ENCODE peak calls at places on chromosomes 1 and 21, in five cellular contexts. G is heart left ventricle, M is body of pancreas, J is prostate gland, R is HCT116. Z is an unnamed sample.

GRCh38 chr1:16153110-16153998 is 2.5 kb downstream of the EPHA2 start:
- DNase-seq in G (no peak), M (no peak), J (no peak), R (no peak), Z (no peak)

GRCh38 chr1:5798151-5798730 is 194.0 kb downstream of the NPHP4 start:
- DNase-seq in G (no peak), M (no peak), J (no peak), R (no peak), Z (no peak)

GRCh38 chr1:168623003-168623828 is 46.8 kb downstream of the XCL1 start:
- DNase-seq in G (no peak), M (peak; percentile 39), J (no peak), R (peak; percentile 72), Z (peak; percentile 88)

GRCh38 chr1:170970256-170970655 is 34.9 kb downstream of the MROH9 start:
- DNase-seq in G (no peak), M (no peak), J (no peak), R (no peak), Z (no peak)

GRCh38 chr1:18128298-18128697 is 20.7 kb downstream of the IGSF21 start:
- DNase-seq in G (no peak), M (no peak), J (no peak), R (no peak), Z (no peak)

GRCh38 chr1:32872189-32872898 is 1.6 kb upstream of the FNDC5 start:
- DNase-seq in G (no peak), M (peak; percentile 57), J (peak; percentile 41), R (no peak), Z (peak; percentile 48)

GRCh38 chr1:228685081-228685480 is 50.2 kb upstream of the RHOU start:
- DNase-seq in G (no peak), M (no peak), J (no peak), R (no peak), Z (no peak)

GRCh38 chr1:116179398-116179797 is 68.2 kb downstream of the MAB21L3 start:
- DNase-seq in G (no peak), M (no peak), J (no peak), R (no peak), Z (no peak)

GRCh38 chr1:19418503-19418971 is 66.8 kb downstream of the CAPZB start:
- DNase-seq in G (no peak), M (no peak), J (no peak), R (no peak), Z (no peak)

GRCh38 chr1:209831615-209832014 is 3.8 kb downstream of the UTP25 start:
- DNase-seq in G (no peak), M (no peak), J (no peak), R (no peak), Z (no peak)

GRCh38 chr1:161502641-161503393 is 2.4 kb upstream of the FCGR2A start:
- DNase-seq in G (no peak), M (no peak), J (no peak), R (no peak), Z (no peak)

GRCh38 chr1:2928733-2929325 is 92.4 kb upstream of the ACTRT2 start:
- DNase-seq in G (no peak), M (no peak), J (no peak), R (no peak), Z (no peak)

GRCh38 chr21:39885119-39885848 is 18.0 kb downstream of the PCP4 start:
- DNase-seq in G (no peak), M (peak; percentile 38), J (no peak), R (no peak), Z (no peak)

GRCh38 chr1:194194724-194195123 is 1008.3 kb upstream of the B3GALT2 start:
- DNase-seq in G (no peak), M (no peak), J (no peak), R (no peak), Z (no peak)

GRCh38 chr1:168958562-168959289 is 147.8 kb upstream of the ATP1B1 start:
- DNase-seq in G (no peak), M (no peak), J (no peak), R (no peak), Z (no peak)

GRCh38 chr1:89454845-89455521 is 69.6 kb upstream of the LRRC8B start:
- DNase-seq in G (no peak), M (peak; percentile 54), J (peak; percentile 36), R (peak; percentile 34), Z (no peak)

GRCh38 chr1:55650449-55650848 is 435.3 kb upstream of the USP24 start:
- DNase-seq in G (no peak), M (no peak), J (no peak), R (no peak), Z (no peak)
- H3K27ac ChIP-seq in G (no peak overlapping the region), M (no peak overlapping the region), J (no peak overlapping the region), R (no peak overlapping the region), Z (no peak overlapping the region)

DNA sequence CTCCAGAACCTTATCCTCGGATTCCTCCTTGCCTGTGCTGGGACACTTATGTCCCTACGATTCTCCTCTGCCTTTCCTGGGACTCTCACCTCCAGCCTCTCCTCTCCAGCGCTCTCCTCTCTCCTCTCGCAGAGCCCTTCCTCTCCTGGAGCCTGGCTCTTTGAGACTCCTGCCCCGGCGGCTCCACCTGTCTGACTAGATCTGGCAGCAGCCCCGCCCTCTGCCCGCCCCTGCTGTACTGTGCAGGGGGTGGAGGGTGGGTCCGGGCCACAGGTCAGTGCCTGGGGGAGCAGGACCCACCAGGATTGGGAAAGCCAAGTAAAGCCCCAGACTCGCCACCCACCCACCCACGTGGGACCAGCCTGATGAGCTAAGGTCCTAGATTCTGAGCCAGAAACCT is 1.6 kb downstream of the ELOVL1 start:
- DNase-seq in G (no peak), M (peak; percentile 52), J (peak; percentile 85), R (no peak), Z (no peak)
- TF ChIP-seq POLR2A in G (no peak), M (no peak), J (peak; percentile 74), R (peak; percentile 68), Z (no peak)

GRCh38 chr21:27425574-27425973 is 458.7 kb upstream of the ADAMTS5 start:
- DNase-seq in G (no peak), M (no peak), J (no peak), R (no peak), Z (no peak)

GRCh38 chr21:27425172-27425571 is 458.3 kb upstream of the ADAMTS5 start:
- DNase-seq in G (no peak), M (no peak), J (no peak), R (no peak), Z (no peak)

GRCh38 chr21:27424601-27425000 is 457.7 kb upstream of the ADAMTS5 start:
- DNase-seq in G (no peak), M (no peak), J (no peak), R (no peak), Z (no peak)

GRCh38 chr21:27426196-27426595 is 459.3 kb upstream of the ADAMTS5 start:
- DNase-seq in G (no peak), M (no peak), J (no peak), R (no peak), Z (no peak)

DNA sequence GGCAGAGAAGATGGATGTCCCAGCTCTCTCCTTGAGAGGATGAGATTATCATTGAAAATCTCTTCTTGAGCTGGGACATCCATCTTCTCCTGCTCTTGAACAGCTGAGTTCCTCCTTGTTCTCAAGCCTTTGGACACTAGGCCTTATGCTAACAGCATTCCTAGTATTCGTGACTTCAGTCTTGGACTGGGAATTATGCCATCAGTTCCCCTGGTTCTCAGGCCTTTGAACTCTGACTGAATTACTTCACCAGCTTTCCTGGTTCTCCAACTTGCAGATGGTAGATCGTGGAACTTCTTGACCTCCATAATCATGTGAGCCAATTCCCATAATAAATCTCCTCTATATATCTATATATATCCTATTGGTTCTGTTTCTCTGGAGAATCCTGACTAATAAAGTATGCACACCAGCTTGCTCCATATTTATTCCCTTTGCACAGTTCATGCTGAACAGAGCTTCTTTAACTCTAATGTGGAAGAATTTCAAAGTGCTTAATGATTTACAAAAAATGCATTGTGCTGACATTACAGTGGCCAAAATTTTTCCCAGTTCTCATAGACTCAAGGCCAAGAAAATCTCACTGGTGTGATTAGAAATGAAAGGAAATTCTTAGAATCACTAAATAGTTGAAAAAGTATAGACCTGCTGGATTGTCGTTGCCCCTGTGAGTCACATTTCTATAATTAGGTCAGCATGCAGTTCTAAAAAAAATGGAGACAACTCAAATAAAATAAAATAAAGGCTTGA is 462.9 kb upstream of the ADAMTS5 start:
- DNase-seq in G (no peak), M (no peak), J (no peak), R (no peak), Z (no peak)
- H3K27ac ChIP-seq in G (peak overlapping the region; percentile 79), M (no peak overlapping the region), J (no peak overlapping the region), R (no peak overlapping the region), Z (peak overlapping the region; percentile 60)

DNA sequence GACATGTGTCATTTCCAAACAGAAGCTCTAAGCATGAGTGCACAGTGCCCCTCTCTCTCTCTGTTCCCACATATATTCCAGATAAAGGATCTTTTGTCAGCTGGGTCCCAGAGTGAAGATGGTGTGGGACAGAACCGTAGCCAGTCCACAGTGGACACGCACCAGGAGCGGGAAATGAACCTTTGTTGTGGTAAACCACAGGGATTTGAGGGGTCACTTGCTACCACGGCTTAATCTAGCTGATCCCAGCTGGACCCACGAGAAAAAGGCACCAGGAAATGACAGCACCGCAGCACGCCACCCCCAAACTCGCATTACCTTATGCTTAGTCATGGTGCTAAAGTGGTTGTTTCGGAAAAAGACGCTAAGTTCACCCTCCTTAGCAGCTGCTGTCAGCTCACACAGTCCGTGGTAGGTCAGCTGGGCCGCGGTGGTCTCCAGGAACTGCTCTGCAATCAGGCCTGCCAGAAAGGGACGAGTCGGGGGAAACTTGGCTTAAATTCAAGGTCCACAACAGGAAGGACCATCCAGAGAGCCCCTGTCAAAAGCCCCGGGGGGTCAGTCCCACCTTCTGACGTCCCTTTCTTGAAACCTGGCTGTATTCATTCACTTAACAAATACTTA is 7.5 kb downstream of the MINDY1 start:
- DNase-seq in G (no peak), M (no peak), J (no peak), R (no peak), Z (no peak)
- TF ChIP-seq POLR2A in G (no peak), M (no peak), J (no peak), R (no peak), Z (no peak)

GRCh38 chr1:201353186-201353940 is 24.1 kb downstream of the TNNT2 start:
- DNase-seq in G (peak; percentile 34), M (no peak), J (no peak), R (no peak), Z (no peak)

GRCh38 chr1:201354901-201355295 is 22.6 kb downstream of the TNNT2 start:
- DNase-seq in G (peak; percentile 28), M (no peak), J (no peak), R (no peak), Z (no peak)

GRCh38 chr1:201356236-201356635 is 21.2 kb downstream of the TNNT2 start:
- DNase-seq in G (peak; percentile 11), M (no peak), J (no peak), R (no peak), Z (no peak)

GRCh38 chr1:201355471-201355870 is 22.0 kb downstream of the TNNT2 start:
- DNase-seq in G (peak; percentile 33), M (no peak), J (no peak), R (no peak), Z (no peak)

DNA sequence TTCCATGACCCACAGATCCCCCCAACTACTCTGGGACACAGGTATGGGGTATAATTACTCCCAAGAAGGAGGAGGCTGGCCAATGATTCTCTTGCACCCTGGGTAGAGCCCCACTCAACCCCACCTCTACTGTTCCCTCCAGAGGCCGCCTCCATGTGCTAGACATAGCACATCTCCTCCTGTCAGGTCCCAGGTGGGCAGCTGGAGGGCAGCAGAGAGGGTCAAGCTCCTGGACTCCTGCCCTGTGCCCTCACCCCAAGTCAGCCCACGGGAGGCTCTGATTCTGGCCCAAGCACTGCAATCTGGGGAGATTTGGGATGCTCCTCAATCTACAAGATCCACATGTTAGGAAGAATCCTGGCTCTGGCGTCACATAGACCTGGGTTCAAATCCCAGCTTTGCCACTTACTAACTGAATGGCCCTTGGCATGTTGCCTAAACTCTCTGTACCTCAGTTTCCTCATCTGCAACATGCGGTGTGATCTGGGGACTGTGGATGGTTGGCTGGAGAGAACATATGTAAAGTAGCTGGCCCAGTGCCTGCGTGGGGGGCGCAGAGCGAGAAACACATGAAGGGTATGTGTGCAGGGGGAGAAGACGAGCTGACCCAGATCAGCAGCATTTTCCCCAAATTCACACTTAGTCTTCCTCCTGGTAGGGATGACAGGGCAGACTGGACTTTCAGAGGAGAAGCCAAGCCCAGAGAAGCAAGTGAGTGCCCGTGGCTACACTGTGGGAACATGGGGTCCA is 23.2 kb downstream of the TNNT2 start:
- DNase-seq in G (peak; percentile 23), M (no peak), J (no peak), R (no peak), Z (no peak)
- H3K27ac ChIP-seq in G (no peak overlapping the region), M (no peak overlapping the region), J (no peak overlapping the region), R (no peak overlapping the region), Z (no peak overlapping the region)